ENCODE peak calls at places on chromosomes 2 and 18, in six cellular contexts. E is stomach, L is endothelial cell of umbilical vein, Y is H1, R is GM12891, M is spleen. D is an unnamed sample.

GRCh38 chr18:52337286-52337685 is 2.7 kb upstream of the DCC start:
- DNase-seq in E (no peak), L (no peak), Y (no peak), R (no peak), M (no peak), D (no peak)

GRCh38 chr18:13271512-13271911 is 53.0 kb downstream of the LDLRAD4 start:
- DNase-seq in E (no peak), L (no peak), Y (no peak), R (no peak), M (no peak), D (no peak)

GRCh38 chr18:51425475-51425874 is 228.0 kb upstream of the MEX3C start:
- DNase-seq in E (no peak), L (no peak), Y (no peak), R (no peak), M (no peak), D (no peak)

GRCh38 chr18:79801217-79801616 is 3.5 kb downstream of the KCNG2 start:
- DNase-seq in E (no peak), L (no peak), Y (no peak), R (no peak), M (peak; percentile 47), D (no peak)

GRCh38 chr2:42125887-42126594 is 43.1 kb upstream of the EML4 start:
- DNase-seq in E (no peak), L (no peak), Y (no peak), R (no peak), M (no peak), D (no peak)

GRCh38 chr2:242010567-242011513 is 141.3 kb downstream of the RTP5 start:
- DNase-seq in E (no peak), L (no peak), Y (no peak), R (no peak), M (peak; percentile 43), D (no peak)

GRCh38 chr2:194545978-194546377 is 1111.0 kb upstream of the SLC39A10 start:
- DNase-seq in E (no peak), L (peak; percentile 40), Y (no peak), R (no peak), M (no peak), D (no peak)

GRCh38 chr2:220513573-220514288 is 886.3 kb downstream of the SLC4A3 start:
- DNase-seq in E (no peak), L (no peak), Y (no peak), R (no peak), M (no peak), D (no peak)

GRCh38 chr18:33923980-33924379 is 300.7 kb downstream of the NOL4 start:
- DNase-seq in E (no peak), L (no peak), Y (no peak), R (no peak), M (no peak), D (no peak)

GRCh38 chr2:105919826-105920225 is 175.1 kb downstream of the NCK2 start:
- DNase-seq in E (no peak), L (peak; percentile 36), Y (peak; percentile 84), R (no peak), M (no peak), D (no peak)

GRCh38 chr2:235642446-235643107 is 148.7 kb downstream of the AGAP1 start:
- DNase-seq in E (no peak), L (no peak), Y (no peak), R (no peak), M (no peak), D (no peak)

GRCh38 chr2:141692829-141693228 is 438.0 kb downstream of the LRP1B start:
- DNase-seq in E (no peak), L (no peak), Y (no peak), R (no peak), M (no peak), D (no peak)

GRCh38 chr2:143514413-143514812 is 385.2 kb downstream of the ARHGAP15 start:
- DNase-seq in E (no peak), L (no peak), Y (no peak), R (no peak), M (no peak), D (no peak)

GRCh38 chr2:203722411-203722810 is 16.0 kb downstream of the CD28 start:
- DNase-seq in E (no peak), L (no peak), Y (no peak), R (no peak), M (no peak), D (no peak)

GRCh38 chr2:225270861-225271260 is 128.6 kb upstream of the NYAP2 start:
- DNase-seq in E (no peak), L (no peak), Y (no peak), R (peak; percentile 15), M (no peak), D (peak; percentile 2)

GRCh38 chr2:241081190-241081642 is 20.9 kb downstream of the MTERF4 start:
- DNase-seq in E (no peak), L (no peak), Y (no peak), R (no peak), M (no peak), D (no peak)

GRCh38 chr2:121810959-121811853 is 55.8 kb downstream of the TSN start:
- DNase-seq in E (peak; percentile 39), L (peak; percentile 62), Y (peak; percentile 62), R (no peak), M (peak; percentile 79), D (no peak)

GRCh38 chr2:159010340-159010739 is 41.9 kb downstream of the TANC1 start:
- DNase-seq in E (no peak), L (peak; percentile 52), Y (no peak), R (no peak), M (peak; percentile 32), D (no peak)

GRCh38 chr2:98583866-98584618 is 24.3 kb downstream of the COA5 start:
- DNase-seq in E (no peak), L (no peak), Y (peak; percentile 40), R (no peak), M (no peak), D (no peak)

GRCh38 chr18:22946841-22947240 is 13.7 kb downstream of the RBBP8 start:
- DNase-seq in E (no peak), L (no peak), Y (no peak), R (no peak), M (no peak), D (no peak)

GRCh38 chr2:10427568-10427975 is 20.6 kb downstream of the ODC1 start:
- DNase-seq in E (no peak), L (no peak), Y (no peak), R (no peak), M (peak; percentile 53), D (no peak)

GRCh38 chr18:23761941-23762340 is 72.7 kb downstream of the LAMA3 start:
- DNase-seq in E (no peak), L (no peak), Y (no peak), R (no peak), M (no peak), D (no peak)

GRCh38 chr2:238873841-238874240 is 26.0 kb downstream of the TWIST2 start:
- DNase-seq in E (no peak), L (no peak), Y (no peak), R (no peak), M (peak; percentile 17), D (no peak)

GRCh38 chr2:28896906-28897305 is 2.4 kb downstream of the WDR43 start:
- DNase-seq in E (no peak), L (no peak), Y (no peak), R (no peak), M (no peak), D (no peak)

GRCh38 chr2:174730530-174731018 is 33.7 kb downstream of the CHRNA1 start:
- DNase-seq in E (no peak), L (no peak), Y (no peak), R (no peak), M (no peak), D (no peak)

GRCh38 chr2:1374281-1374680 is 39.0 kb upstream of the TPO start:
- DNase-seq in E (no peak), L (no peak), Y (no peak), R (no peak), M (no peak), D (no peak)

GRCh38 chr2:1377473-1377872 is 35.8 kb upstream of the TPO start:
- DNase-seq in E (no peak), L (no peak), Y (no peak), R (no peak), M (no peak), D (no peak)

GRCh38 chr2:1369905-1370304 is 43.4 kb upstream of the TPO start:
- DNase-seq in E (no peak), L (no peak), Y (no peak), R (no peak), M (no peak), D (no peak)

GRCh38 chr2:1371066-1371465 is 42.2 kb upstream of the TPO start:
- DNase-seq in E (no peak), L (no peak), Y (no peak), R (no peak), M (no peak), D (no peak)

GRCh38 chr2:1373794-1374193 is 39.5 kb upstream of the TPO start:
- DNase-seq in E (no peak), L (no peak), Y (no peak), R (no peak), M (no peak), D (no peak)
- TF ChIP-seq POLR2A in E (no peak), L (no peak), Y (no peak), R (no peak), M (no peak), D (no peak)

GRCh38 chr2:112658820-112659667 is 13.3 kb downstream of the SLC20A1 start:
- DNase-seq in E (no peak), L (no peak), Y (no peak), R (no peak), M (no peak), D (no peak)
- TF ChIP-seq POLR2AphosphoS5 in E (no peak), L (no peak), Y (no peak), R (no peak), M (no peak), D (peak; percentile 81)

GRCh38 chr2:181457121-181457740 is at the start of gene ITGA4:
- DNase-seq in E (peak; percentile 66), L (peak; percentile 47), Y (peak; percentile 90), R (peak; percentile 57), M (peak; percentile 98), D (peak; percentile 51)
- TF ChIP-seq POLR2A in E (no peak), L (no peak), Y (no peak), R (no peak), M (no peak), D (peak; percentile 65)

GRCh38 chr2:166468124-166469024 is 25.7 kb downstream of the SCN7A start:
- DNase-seq in E (no peak), L (no peak), Y (no peak), R (no peak), M (no peak), D (no peak)
- TF ChIP-seq POLR2AphosphoS5 in E (no peak), L (no peak), Y (no peak), R (no peak), M (no peak), D (no peak)

D was measured in GM12892.